ENCODE peak calls at places on chromosomes 16 and 17, in ten cellular contexts. One of them, this sample, is unnamed.

GRCh38 chr17:79749156-79749815 is 18.5 kb downstream of the ENPP7 start:
- DNase-seq in neuronal stem cell: no peak
- DNase-seq in A549: peak; percentile 30
- DNase-seq in iPS-NIHi11: no peak
- DNase-seq in brain microvascular endothelial cell: peak; percentile 13
- DNase-seq in HT1080: peak; percentile 44
- DNase-seq in GM03348: peak; percentile 66
- DNase-seq in colonic mucosa: no peak
- DNase-seq in midbrain: no peak
- DNase-seq in T-helper 2 cell: no peak
- DNase-seq in this sample: no peak

GRCh38 chr17:75087182-75087557 is 584 bp upstream of the SLC16A5 start:
- DNase-seq in neuronal stem cell: no peak
- DNase-seq in A549: no peak
- DNase-seq in iPS-NIHi11: no peak
- DNase-seq in brain microvascular endothelial cell: no peak
- DNase-seq in HT1080: no peak
- DNase-seq in GM03348: no peak
- DNase-seq in colonic mucosa: no peak
- DNase-seq in midbrain: no peak
- DNase-seq in T-helper 2 cell: no peak
- DNase-seq in this sample: no peak

GRCh38 chr16:24681793-24682192 is 47.7 kb upstream of the TNRC6A start:
- DNase-seq in neuronal stem cell: no peak
- DNase-seq in A549: peak; percentile 55
- DNase-seq in iPS-NIHi11: no peak
- DNase-seq in brain microvascular endothelial cell: no peak
- DNase-seq in HT1080: no peak
- DNase-seq in GM03348: no peak
- DNase-seq in colonic mucosa: no peak
- DNase-seq in midbrain: no peak
- DNase-seq in T-helper 2 cell: no peak
- DNase-seq in this sample: no peak

GRCh38 chr16:74500907-74501306 is 79.6 kb upstream of the CLEC18B start:
- DNase-seq in neuronal stem cell: no peak
- DNase-seq in A549: no peak
- DNase-seq in iPS-NIHi11: no peak
- DNase-seq in brain microvascular endothelial cell: no peak
- DNase-seq in HT1080: no peak
- DNase-seq in GM03348: no peak
- DNase-seq in colonic mucosa: no peak
- DNase-seq in midbrain: peak; percentile 58
- DNase-seq in T-helper 2 cell: no peak
- DNase-seq in this sample: no peak

GRCh38 chr16:7025616-7026190 is 306.9 kb upstream of the RBFOX1 start:
- DNase-seq in neuronal stem cell: peak; percentile 88
- DNase-seq in A549: peak; percentile 63
- DNase-seq in iPS-NIHi11: peak; percentile 83
- DNase-seq in brain microvascular endothelial cell: peak; percentile 0
- DNase-seq in HT1080: peak; percentile 50
- DNase-seq in GM03348: peak; percentile 35
- DNase-seq in colonic mucosa: peak; percentile 75
- DNase-seq in midbrain: peak; percentile 68
- DNase-seq in T-helper 2 cell: no peak
- DNase-seq in this sample: peak; percentile 92

GRCh38 chr16:83968483-83968865 is 430 bp downstream of the NECAB2 start:
- DNase-seq in neuronal stem cell: no peak
- DNase-seq in A549: no peak
- DNase-seq in iPS-NIHi11: peak; percentile 81
- DNase-seq in brain microvascular endothelial cell: no peak
- DNase-seq in HT1080: no peak
- DNase-seq in GM03348: peak; percentile 65
- DNase-seq in colonic mucosa: no peak
- DNase-seq in midbrain: no peak
- DNase-seq in T-helper 2 cell: no peak
- DNase-seq in this sample: peak; percentile 38

GRCh38 chr16:55120408-55120807 is 189.7 kb downstream of the IRX5 start:
- DNase-seq in neuronal stem cell: no peak
- DNase-seq in A549: peak; percentile 7
- DNase-seq in iPS-NIHi11: no peak
- DNase-seq in brain microvascular endothelial cell: no peak
- DNase-seq in HT1080: no peak
- DNase-seq in GM03348: no peak
- DNase-seq in colonic mucosa: no peak
- DNase-seq in midbrain: no peak
- DNase-seq in T-helper 2 cell: no peak
- DNase-seq in this sample: peak; percentile 26

GRCh38 chr16:2752850-2753522 is 548 bp downstream of the SRRM2 start:
- DNase-seq in neuronal stem cell: no peak
- DNase-seq in A549: peak; percentile 90
- DNase-seq in iPS-NIHi11: peak; percentile 90
- DNase-seq in brain microvascular endothelial cell: peak; percentile 41
- DNase-seq in HT1080: no peak
- DNase-seq in GM03348: peak; percentile 95
- DNase-seq in colonic mucosa: peak; percentile 84
- DNase-seq in midbrain: peak; percentile 83
- DNase-seq in T-helper 2 cell: no peak
- DNase-seq in this sample: peak; percentile 94

GRCh38 chr17:14058051-14058450 is 11.3 kb upstream of the COX10 start:
- DNase-seq in neuronal stem cell: no peak
- DNase-seq in A549: no peak
- DNase-seq in iPS-NIHi11: no peak
- DNase-seq in brain microvascular endothelial cell: no peak
- DNase-seq in HT1080: no peak
- DNase-seq in GM03348: peak; percentile 66
- DNase-seq in colonic mucosa: no peak
- DNase-seq in midbrain: no peak
- DNase-seq in T-helper 2 cell: no peak
- DNase-seq in this sample: no peak

GRCh38 chr17:57308543-57309186 is 52.3 kb downstream of the MSI2 start:
- DNase-seq in neuronal stem cell: no peak
- DNase-seq in A549: no peak
- DNase-seq in iPS-NIHi11: no peak
- DNase-seq in brain microvascular endothelial cell: no peak
- DNase-seq in HT1080: no peak
- DNase-seq in GM03348: no peak
- DNase-seq in colonic mucosa: no peak
- DNase-seq in midbrain: no peak
- DNase-seq in T-helper 2 cell: no peak
- DNase-seq in this sample: no peak

GRCh38 chr16:59593256-59593655 is 859.1 kb upstream of the GOT2 start:
- DNase-seq in neuronal stem cell: no peak
- DNase-seq in A549: no peak
- DNase-seq in iPS-NIHi11: no peak
- DNase-seq in brain microvascular endothelial cell: peak; percentile 60
- DNase-seq in HT1080: peak; percentile 60
- DNase-seq in GM03348: peak; percentile 75
- DNase-seq in colonic mucosa: no peak
- DNase-seq in midbrain: no peak
- DNase-seq in T-helper 2 cell: no peak
- DNase-seq in this sample: no peak

GRCh38 chr16:19283637-19284036 is 1.9 kb upstream of the CLEC19A start:
- DNase-seq in neuronal stem cell: no peak
- DNase-seq in A549: peak; percentile 51
- DNase-seq in iPS-NIHi11: no peak
- DNase-seq in brain microvascular endothelial cell: no peak
- DNase-seq in HT1080: no peak
- DNase-seq in GM03348: no peak
- DNase-seq in colonic mucosa: no peak
- DNase-seq in midbrain: no peak
- DNase-seq in T-helper 2 cell: no peak
- DNase-seq in this sample: no peak

GRCh38 chr17:81733507-81734404 is 21.7 kb downstream of the SLC25A10 start:
- DNase-seq in neuronal stem cell: peak; percentile 56
- DNase-seq in A549: peak; percentile 82
- DNase-seq in iPS-NIHi11: peak; percentile 99
- DNase-seq in brain microvascular endothelial cell: peak; percentile 45
- DNase-seq in HT1080: peak; percentile 75
- DNase-seq in GM03348: peak; percentile 97
- DNase-seq in colonic mucosa: peak; percentile 89
- DNase-seq in midbrain: peak; percentile 86
- DNase-seq in T-helper 2 cell: peak; percentile 58
- DNase-seq in this sample: peak; percentile 90

GRCh38 chr17:41026668-41027471 is at the start of gene KRTAP1-5:
- DNase-seq in neuronal stem cell: no peak
- DNase-seq in A549: no peak
- DNase-seq in iPS-NIHi11: no peak
- DNase-seq in brain microvascular endothelial cell: peak; percentile 10
- DNase-seq in HT1080: no peak
- DNase-seq in GM03348: peak; percentile 68
- DNase-seq in colonic mucosa: no peak
- DNase-seq in midbrain: no peak
- DNase-seq in T-helper 2 cell: no peak
- DNase-seq in this sample: no peak

GRCh38 chr16:14462811-14463210 is 167.2 kb downstream of the PARN start:
- DNase-seq in neuronal stem cell: no peak
- DNase-seq in A549: no peak
- DNase-seq in iPS-NIHi11: no peak
- DNase-seq in brain microvascular endothelial cell: peak; percentile 48
- DNase-seq in HT1080: peak; percentile 37
- DNase-seq in GM03348: no peak
- DNase-seq in colonic mucosa: no peak
- DNase-seq in midbrain: no peak
- DNase-seq in T-helper 2 cell: no peak
- DNase-seq in this sample: no peak

GRCh38 chr16:81469710-81470481 is 25.3 kb downstream of the CMIP start:
- DNase-seq in neuronal stem cell: no peak
- DNase-seq in A549: no peak
- DNase-seq in iPS-NIHi11: no peak
- DNase-seq in brain microvascular endothelial cell: no peak
- DNase-seq in HT1080: no peak
- DNase-seq in GM03348: no peak
- DNase-seq in colonic mucosa: no peak
- DNase-seq in midbrain: peak; percentile 53
- DNase-seq in T-helper 2 cell: no peak
- DNase-seq in this sample: no peak

GRCh38 chr16:57316390-57317017 is 32.0 kb upstream of the PLLP start:
- DNase-seq in neuronal stem cell: no peak
- DNase-seq in A549: peak; percentile 68
- DNase-seq in iPS-NIHi11: no peak
- DNase-seq in brain microvascular endothelial cell: peak; percentile 60
- DNase-seq in HT1080: peak; percentile 88
- DNase-seq in GM03348: peak; percentile 88
- DNase-seq in colonic mucosa: no peak
- DNase-seq in midbrain: no peak
- DNase-seq in T-helper 2 cell: no peak
- DNase-seq in this sample: peak; percentile 37

GRCh38 chr16:31085371-31085770 is 3.4 kb downstream of the PRSS53 start:
- DNase-seq in neuronal stem cell: no peak
- DNase-seq in A549: no peak
- DNase-seq in iPS-NIHi11: no peak
- DNase-seq in brain microvascular endothelial cell: no peak
- DNase-seq in HT1080: no peak
- DNase-seq in GM03348: no peak
- DNase-seq in colonic mucosa: no peak
- DNase-seq in midbrain: no peak
- DNase-seq in T-helper 2 cell: no peak
- DNase-seq in this sample: no peak

GRCh38 chr17:60256174-60256573 is 106.4 kb downstream of the CA4 start:
- DNase-seq in neuronal stem cell: no peak
- DNase-seq in A549: no peak
- DNase-seq in iPS-NIHi11: no peak
- DNase-seq in brain microvascular endothelial cell: no peak
- DNase-seq in HT1080: peak; percentile 11
- DNase-seq in GM03348: no peak
- DNase-seq in colonic mucosa: no peak
- DNase-seq in midbrain: no peak
- DNase-seq in T-helper 2 cell: no peak
- DNase-seq in this sample: no peak

GRCh38 chr17:59423137-59423703 is 91.8 kb downstream of the YPEL2 start:
- DNase-seq in neuronal stem cell: no peak
- DNase-seq in A549: peak; percentile 68
- DNase-seq in iPS-NIHi11: no peak
- DNase-seq in brain microvascular endothelial cell: peak; percentile 78
- DNase-seq in HT1080: peak; percentile 94
- DNase-seq in GM03348: peak; percentile 73
- DNase-seq in colonic mucosa: no peak
- DNase-seq in midbrain: no peak
- DNase-seq in T-helper 2 cell: no peak
- DNase-seq in this sample: peak; percentile 62

GRCh38 chr16:49824600-49824999 is 31.3 kb downstream of the ZNF423 start:
- DNase-seq in neuronal stem cell: no peak
- DNase-seq in A549: no peak
- DNase-seq in iPS-NIHi11: no peak
- DNase-seq in brain microvascular endothelial cell: no peak
- DNase-seq in HT1080: no peak
- DNase-seq in GM03348: no peak
- DNase-seq in colonic mucosa: no peak
- DNase-seq in midbrain: no peak
- DNase-seq in T-helper 2 cell: no peak
- DNase-seq in this sample: no peak

GRCh38 chr16:85614338-85615013 is 1.4 kb downstream of the GSE1 start:
- DNase-seq in neuronal stem cell: peak; percentile 72
- DNase-seq in A549: no peak
- DNase-seq in iPS-NIHi11: no peak
- DNase-seq in brain microvascular endothelial cell: no peak
- DNase-seq in HT1080: no peak
- DNase-seq in GM03348: no peak
- DNase-seq in colonic mucosa: peak; percentile 41
- DNase-seq in midbrain: no peak
- DNase-seq in T-helper 2 cell: no peak
- DNase-seq in this sample: no peak

GRCh38 chr17:72852267-72852945 is 240.1 kb downstream of the SLC39A11 start:
- DNase-seq in neuronal stem cell: no peak
- DNase-seq in A549: peak; percentile 38
- DNase-seq in iPS-NIHi11: no peak
- DNase-seq in brain microvascular endothelial cell: no peak
- DNase-seq in HT1080: no peak
- DNase-seq in GM03348: no peak
- DNase-seq in colonic mucosa: no peak
- DNase-seq in midbrain: no peak
- DNase-seq in T-helper 2 cell: no peak
- DNase-seq in this sample: no peak

GRCh38 chr17:18101828-18102227 is 6.7 kb upstream of the MYO15A start:
- DNase-seq in neuronal stem cell: no peak
- DNase-seq in A549: no peak
- DNase-seq in iPS-NIHi11: no peak
- DNase-seq in brain microvascular endothelial cell: no peak
- DNase-seq in HT1080: no peak
- DNase-seq in GM03348: no peak
- DNase-seq in colonic mucosa: no peak
- DNase-seq in midbrain: no peak
- DNase-seq in T-helper 2 cell: no peak
- DNase-seq in this sample: no peak

GRCh38 chr17:5714993-5715392 is 130.7 kb upstream of the NLRP1 start:
- DNase-seq in neuronal stem cell: no peak
- DNase-seq in A549: no peak
- DNase-seq in iPS-NIHi11: no peak
- DNase-seq in brain microvascular endothelial cell: no peak
- DNase-seq in HT1080: no peak
- DNase-seq in GM03348: no peak
- DNase-seq in colonic mucosa: no peak
- DNase-seq in midbrain: no peak
- DNase-seq in T-helper 2 cell: no peak
- DNase-seq in this sample: no peak

GRCh38 chr17:3815925-3816324 is 14.9 kb upstream of the ITGAE start:
- DNase-seq in neuronal stem cell: no peak
- DNase-seq in A549: no peak
- DNase-seq in iPS-NIHi11: no peak
- DNase-seq in brain microvascular endothelial cell: no peak
- DNase-seq in HT1080: no peak
- DNase-seq in GM03348: no peak
- DNase-seq in colonic mucosa: no peak
- DNase-seq in midbrain: no peak
- DNase-seq in T-helper 2 cell: no peak
- DNase-seq in this sample: no peak

GRCh38 chr17:78474631-78475146 is 96.2 kb downstream of the PGS1 start:
- DNase-seq in neuronal stem cell: no peak
- DNase-seq in A549: no peak
- DNase-seq in iPS-NIHi11: no peak
- DNase-seq in brain microvascular endothelial cell: no peak
- DNase-seq in HT1080: no peak
- DNase-seq in GM03348: no peak
- DNase-seq in colonic mucosa: no peak
- DNase-seq in midbrain: no peak
- DNase-seq in T-helper 2 cell: no peak
- DNase-seq in this sample: no peak

GRCh38 chr16:29784901-29785500 is 5.5 kb upstream of the KIF22 start:
- DNase-seq in neuronal stem cell: peak; percentile 48
- DNase-seq in A549: peak; percentile 38
- DNase-seq in iPS-NIHi11: peak; percentile 88
- DNase-seq in brain microvascular endothelial cell: peak; percentile 45
- DNase-seq in HT1080: no peak
- DNase-seq in GM03348: peak; percentile 85
- DNase-seq in colonic mucosa: peak; percentile 59
- DNase-seq in midbrain: peak; percentile 22
- DNase-seq in T-helper 2 cell: peak; percentile 67
- DNase-seq in this sample: peak; percentile 82